ENCODE peak calls at places on chromosome 11, in six cellular contexts. L is GM06990, T is cardiac muscle cell, G is fibroblast of lung, M is adrenal gland, F is choroid plexus epithelial cell. C is an unnamed sample.

GRCh38 chr11:798093-798713 is at the start of gene SLC25A22:
- DNase-seq in F (peak; percentile 79), G (peak; percentile 63), T (peak; percentile 81), M (peak; percentile 82), L (peak; percentile 89), C (peak; percentile 58)

GRCh38 chr11:2802389-2803185 is 83.0 kb downstream of the CDKN1C start:
- DNase-seq in L (no peak), G (no peak), M (peak; percentile 14), T (no peak), F (no peak), C (peak; percentile 12)

GRCh38 chr11:128552783-128553661 is 34.3 kb downstream of the ETS1 start:
- DNase-seq in T (peak; percentile 88), M (no peak), L (peak; percentile 78), G (peak; percentile 71), F (no peak), C (no peak)

GRCh38 chr11:84855846-84856245 is 771.3 kb downstream of the DLG2 start:
- DNase-seq in M (no peak), T (peak; percentile 6), L (no peak), G (peak; percentile 17), F (peak; percentile 73), C (no peak)

GRCh38 chr11:74681686-74682651 is 49.3 kb downstream of the CHRDL2 start:
- DNase-seq in T (no peak), F (no peak), L (no peak), G (no peak), M (no peak), C (peak; percentile 75)

GRCh38 chr11:65590240-65590738 is 5.3 kb downstream of the KCNK7 start:
- DNase-seq in F (peak; percentile 78), G (peak; percentile 57), M (no peak), T (peak; percentile 50), L (no peak), C (no peak)

GRCh38 chr11:19242184-19242932 is 1.6 kb upstream of the E2F8 start:
- DNase-seq in G (no peak), L (no peak), T (no peak), F (peak; percentile 12), M (no peak), C (no peak)

GRCh38 chr11:833114-833791 is 501 bp downstream of the CD151 start:
- DNase-seq in F (peak; percentile 42), G (peak; percentile 44), T (peak; percentile 61), L (peak; percentile 57), M (peak; percentile 61), C (no peak)

GRCh38 chr11:133228406-133229330 is 303.6 kb downstream of the OPCML start:
- DNase-seq in L (no peak), F (no peak), G (no peak), T (no peak), M (no peak), C (no peak)

GRCh38 chr11:134293119-134294113 is 17.2 kb downstream of the GLB1L3 start:
- DNase-seq in F (no peak), G (no peak), M (no peak), L (no peak), T (no peak), C (no peak)

GRCh38 chr11:67255353-67255752 is 10.9 kb upstream of the GRK2 start:
- DNase-seq in L (no peak), M (no peak), G (no peak), F (no peak), T (no peak), C (no peak)

GRCh38 chr11:72293910-72294533 is 50.0 kb upstream of the PHOX2A start:
- DNase-seq in T (no peak), M (no peak), G (no peak), L (no peak), F (no peak), C (no peak)

GRCh38 chr11:37230865-37231264 is 632.8 kb upstream of the RAG2 start:
- DNase-seq in G (no peak), F (no peak), M (no peak), L (no peak), T (no peak), C (no peak)

GRCh38 chr11:116109228-116109627 is 605.0 kb upstream of the CADM1 start:
- DNase-seq in M (peak; percentile 21), G (peak; percentile 33), F (peak; percentile 2), L (no peak), T (peak; percentile 21), C (no peak)

GRCh38 chr11:21612326-21612725 is 580.6 kb upstream of the ANO5 start:
- DNase-seq in G (no peak), L (no peak), T (no peak), M (no peak), F (no peak), C (no peak)

GRCh38 chr11:15801126-15801525 is 555.2 kb downstream of the SOX6 start:
- DNase-seq in L (no peak), G (no peak), M (no peak), T (no peak), F (no peak), C (no peak)

GRCh38 chr11:91794146-91794545 is 430.5 kb upstream of the FAT3 start:
- DNase-seq in G (no peak), F (no peak), T (no peak), M (no peak), L (no peak), C (no peak)

GRCh38 chr11:94793002-94793401 is 24.8 kb downstream of the AMOTL1 start:
- DNase-seq in G (peak; percentile 43), L (no peak), M (no peak), T (no peak), F (no peak), C (no peak)

GRCh38 chr11:93481279-93481678 is 61.9 kb downstream of the SMCO4 start:
- DNase-seq in F (no peak), M (no peak), G (no peak), T (no peak), L (no peak), C (no peak)

DNA sequence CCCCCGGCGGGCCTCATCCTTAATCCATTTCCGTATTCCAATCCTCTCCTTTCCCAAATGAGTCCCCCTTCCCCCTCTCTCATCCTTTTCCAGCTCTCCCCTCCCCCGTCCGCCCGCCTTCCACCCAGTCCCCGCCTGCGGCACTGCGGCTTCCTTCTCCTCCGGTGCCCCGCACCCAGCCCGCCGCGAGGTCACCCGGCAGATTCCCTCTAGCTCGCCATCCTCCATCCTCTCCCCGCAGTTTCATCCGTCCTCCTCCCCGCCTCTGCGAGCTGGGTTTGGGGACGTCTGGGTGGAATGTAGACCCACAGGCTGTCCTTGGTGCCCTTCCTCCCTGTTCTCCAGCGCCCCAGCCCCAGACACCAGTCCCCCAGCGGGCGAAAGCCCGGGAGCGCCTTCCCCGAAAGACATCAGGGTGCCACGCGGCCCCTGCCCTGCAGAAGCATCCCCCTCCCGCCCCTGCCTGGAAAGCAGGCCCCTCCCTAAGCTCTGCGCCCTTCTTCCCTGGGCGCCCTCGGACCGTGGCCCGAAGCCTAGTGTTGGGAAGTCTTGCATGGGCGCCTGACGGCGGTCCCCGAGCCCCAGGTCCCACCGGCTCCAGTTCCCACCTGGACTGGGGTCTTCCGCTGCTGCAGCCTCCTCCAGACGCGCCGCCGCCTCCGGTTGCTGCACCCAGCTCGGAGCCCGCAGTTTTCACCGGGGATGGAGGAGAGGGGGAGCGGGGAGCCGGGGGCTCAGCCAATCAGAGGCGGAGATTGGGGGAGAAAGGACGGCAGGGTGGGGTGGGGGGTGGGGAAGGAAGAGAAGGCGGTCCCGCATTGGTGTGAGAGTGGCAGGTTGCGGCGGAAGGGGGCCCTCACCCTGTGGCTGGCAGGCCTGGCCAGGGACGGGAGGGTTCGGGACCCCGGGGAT is at the start of gene THY1:
- DNase-seq in L (no peak), M (no peak), F (no peak), T (peak; percentile 48), G (peak; percentile 58), C (no peak)
- H3K4me3 ChIP-seq in L (peak within 1 kb of the TSS; percentile 45), M (no peak within 1 kb of the TSS), F (no peak within 1 kb of the TSS), T (peak within 1 kb of the TSS; percentile 24), G (peak within 1 kb of the TSS; percentile 69), C (peak within 1 kb of the TSS; percentile 42)

GRCh38 chr11:125064070-125064469 is 965 bp downstream of the SLC37A2 start:
- DNase-seq in L (no peak), F (no peak), T (no peak), M (no peak), G (no peak), C (no peak)
- H3K4me3 ChIP-seq in L (peak overlapping the region; percentile 66), F (peak overlapping the region; percentile 65), T (no peak overlapping the region), M (peak overlapping the region; percentile 60), G (peak overlapping the region; percentile 75), C (no peak overlapping the region)

DNA sequence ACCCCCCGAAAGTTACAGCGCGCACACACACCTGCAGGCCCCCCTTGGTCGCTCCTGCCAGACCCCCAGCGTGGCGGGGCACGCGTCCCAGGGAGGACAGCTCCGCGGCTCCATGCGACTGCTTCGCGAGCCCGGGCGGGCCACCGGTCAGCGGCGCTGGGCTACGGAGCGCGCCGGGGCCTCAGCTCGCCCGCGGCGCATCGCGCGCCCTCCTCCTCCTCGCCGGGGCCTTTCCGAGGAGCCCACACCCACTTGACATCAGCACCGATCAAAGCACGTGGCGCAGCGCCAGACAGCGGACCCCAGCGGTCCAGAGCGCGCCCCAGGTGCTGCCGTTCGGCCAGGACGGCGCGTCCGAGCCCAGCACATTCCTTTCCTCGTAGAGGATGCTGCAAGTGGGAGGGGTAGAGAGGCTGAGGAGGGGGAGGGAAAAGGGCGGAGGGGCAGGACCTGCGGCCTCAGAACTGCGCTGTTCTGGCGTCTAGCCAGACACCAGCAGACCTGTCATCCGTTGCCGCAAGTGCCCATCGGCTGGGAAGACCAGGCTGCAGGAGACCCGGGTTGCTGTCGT is 88.6 kb downstream of the PLEKHA7 start:
- DNase-seq in F (peak; percentile 21), T (peak; percentile 57), M (peak; percentile 25), L (peak; percentile 29), G (peak; percentile 21), C (peak; percentile 18)
- H3K4me3 ChIP-seq in F (peak overlapping the region; percentile 38), T (peak overlapping the region; percentile 78), M (peak overlapping the region; percentile 16), L (peak overlapping the region; percentile 55), G (no peak overlapping the region), C (peak overlapping the region; percentile 27)

GRCh38 chr11:35473975-35474374 is 51.4 kb downstream of the PAMR1 start:
- DNase-seq in M (no peak), F (no peak), T (no peak), L (no peak), G (no peak), C (no peak)

GRCh38 chr11:35478411-35479139 is 46.8 kb downstream of the PAMR1 start:
- DNase-seq in T (peak; percentile 36), M (no peak), F (no peak), L (no peak), G (no peak), C (peak; percentile 25)

GRCh38 chr11:35483131-35483800 is 42.1 kb downstream of the PAMR1 start:
- DNase-seq in G (peak; percentile 28), M (no peak), T (peak; percentile 25), L (no peak), F (peak; percentile 50), C (no peak)

GRCh38 chr11:35474677-35475076 is 50.7 kb downstream of the PAMR1 start:
- DNase-seq in M (no peak), L (no peak), T (peak; percentile 11), G (no peak), F (no peak), C (no peak)

GRCh38 chr11:35477871-35478270 is 47.5 kb downstream of the PAMR1 start:
- DNase-seq in G (no peak), L (no peak), F (no peak), M (no peak), T (no peak), C (no peak)
- H3K4me3 ChIP-seq in G (no peak overlapping the region), L (no peak overlapping the region), F (no peak overlapping the region), M (no peak overlapping the region), T (no peak overlapping the region), C (no peak overlapping the region)

GRCh38 chr11:43547900-43548381 is 132.6 kb upstream of the HSD17B12 start:
- DNase-seq in M (peak; percentile 77), G (peak; percentile 11), L (no peak), T (peak; percentile 48), F (peak; percentile 28), C (peak; percentile 26)
- H3K4me3 ChIP-seq in M (peak overlapping the region; percentile 15), G (no peak overlapping the region), L (no peak overlapping the region), T (peak overlapping the region; percentile 15), F (peak overlapping the region; percentile 26), C (peak overlapping the region; percentile 48)

C was measured in uterus.